ENCODE peak calls at places on chromosomes 5 and 9, in nine cellular contexts. One of them, this sample, is unnamed.

GRCh38 chr5:145124806-145125205 is 710.3 kb downstream of the PRELID2 start:
- DNase-seq in NAMALWA: no peak
- DNase-seq in stimulated activated CD8-positive, alpha-beta memory T cell treated with anti-CD3 and anti-CD28 coated beads, Interleukin-4, amount 100 ng/mL, for 4 hours: no peak
- DNase-seq in MG63: no peak
- DNase-seq in ELR: no peak
- DNase-seq in RWPE1: no peak
- DNase-seq in fibroblast of lung: no peak
- DNase-seq in activated CD4-positive, alpha-beta T cell treated with anti-CD3 and anti-CD28 coated beads, Interleukin-2, amount 10 ng/mL, durations not matched to agents 7 days and 5 days: no peak
- DNase-seq in NCI-H1092: no peak
- DNase-seq in this sample: no peak

GRCh38 chr5:160493806-160494317 is 72.2 kb downstream of the PTTG1 start:
- DNase-seq in MG63: no peak
- DNase-seq in NAMALWA: no peak
- DNase-seq in RWPE1: no peak
- DNase-seq in ELR: no peak
- DNase-seq in NCI-H1092: no peak
- DNase-seq in stimulated activated CD8-positive, alpha-beta memory T cell treated with anti-CD3 and anti-CD28 coated beads, Interleukin-4, amount 100 ng/mL, for 4 hours: no peak
- DNase-seq in activated CD4-positive, alpha-beta T cell treated with anti-CD3 and anti-CD28 coated beads, Interleukin-2, amount 10 ng/mL, durations not matched to agents 7 days and 5 days: no peak
- DNase-seq in fibroblast of lung: no peak
- DNase-seq in this sample: no peak

GRCh38 chr5:54722846-54723433 is 205.4 kb downstream of the SNX18 start:
- DNase-seq in NCI-H1092: no peak
- DNase-seq in ELR: peak
- DNase-seq in RWPE1: no peak
- DNase-seq in activated CD4-positive, alpha-beta T cell treated with anti-CD3 and anti-CD28 coated beads, Interleukin-2, amount 10 ng/mL, durations not matched to agents 7 days and 5 days: no peak
- DNase-seq in NAMALWA: no peak
- DNase-seq in stimulated activated CD8-positive, alpha-beta memory T cell treated with anti-CD3 and anti-CD28 coated beads, Interleukin-4, amount 100 ng/mL, for 4 hours: no peak
- DNase-seq in fibroblast of lung: peak
- DNase-seq in MG63: no peak
- DNase-seq in this sample: no peak

GRCh38 chr9:89744255-89744648 is 139.4 kb downstream of the GADD45G start:
- DNase-seq in activated CD4-positive, alpha-beta T cell treated with anti-CD3 and anti-CD28 coated beads, Interleukin-2, amount 10 ng/mL, durations not matched to agents 7 days and 5 days: no peak
- DNase-seq in NAMALWA: no peak
- DNase-seq in stimulated activated CD8-positive, alpha-beta memory T cell treated with anti-CD3 and anti-CD28 coated beads, Interleukin-4, amount 100 ng/mL, for 4 hours: no peak
- DNase-seq in fibroblast of lung: no peak
- DNase-seq in MG63: no peak
- DNase-seq in RWPE1: no peak
- DNase-seq in ELR: no peak
- DNase-seq in NCI-H1092: no peak
- DNase-seq in this sample: no peak

GRCh38 chr9:108643756-108644510 is 211.9 kb downstream of the ACTL7B start:
- DNase-seq in activated CD4-positive, alpha-beta T cell treated with anti-CD3 and anti-CD28 coated beads, Interleukin-2, amount 10 ng/mL, durations not matched to agents 7 days and 5 days: no peak
- DNase-seq in MG63: no peak
- DNase-seq in NCI-H1092: no peak
- DNase-seq in stimulated activated CD8-positive, alpha-beta memory T cell treated with anti-CD3 and anti-CD28 coated beads, Interleukin-4, amount 100 ng/mL, for 4 hours: no peak
- DNase-seq in RWPE1: peak
- DNase-seq in NAMALWA: no peak
- DNase-seq in ELR: peak
- DNase-seq in fibroblast of lung: peak
- DNase-seq in this sample: no peak

GRCh38 chr5:89936576-89936975 is 473.0 kb downstream of the CETN3 start:
- DNase-seq in stimulated activated CD8-positive, alpha-beta memory T cell treated with anti-CD3 and anti-CD28 coated beads, Interleukin-4, amount 100 ng/mL, for 4 hours: no peak
- DNase-seq in ELR: no peak
- DNase-seq in activated CD4-positive, alpha-beta T cell treated with anti-CD3 and anti-CD28 coated beads, Interleukin-2, amount 10 ng/mL, durations not matched to agents 7 days and 5 days: no peak
- DNase-seq in RWPE1: no peak
- DNase-seq in MG63: no peak
- DNase-seq in NAMALWA: no peak
- DNase-seq in NCI-H1092: no peak
- DNase-seq in fibroblast of lung: no peak
- DNase-seq in this sample: no peak

GRCh38 chr5:33850100-33850594 is 41.6 kb downstream of the ADAMTS12 start:
- DNase-seq in ELR: peak
- DNase-seq in activated CD4-positive, alpha-beta T cell treated with anti-CD3 and anti-CD28 coated beads, Interleukin-2, amount 10 ng/mL, durations not matched to agents 7 days and 5 days: peak
- DNase-seq in MG63: peak
- DNase-seq in NCI-H1092: no peak
- DNase-seq in fibroblast of lung: peak
- DNase-seq in NAMALWA: no peak
- DNase-seq in stimulated activated CD8-positive, alpha-beta memory T cell treated with anti-CD3 and anti-CD28 coated beads, Interleukin-4, amount 100 ng/mL, for 4 hours: no peak
- DNase-seq in RWPE1: no peak
- DNase-seq in this sample: no peak

GRCh38 chr5:142634375-142635018 is 51.4 kb downstream of the FGF1 start:
- DNase-seq in RWPE1: no peak
- DNase-seq in MG63: no peak
- DNase-seq in ELR: no peak
- DNase-seq in stimulated activated CD8-positive, alpha-beta memory T cell treated with anti-CD3 and anti-CD28 coated beads, Interleukin-4, amount 100 ng/mL, for 4 hours: no peak
- DNase-seq in fibroblast of lung: no peak
- DNase-seq in NCI-H1092: no peak
- DNase-seq in NAMALWA: no peak
- DNase-seq in activated CD4-positive, alpha-beta T cell treated with anti-CD3 and anti-CD28 coated beads, Interleukin-2, amount 10 ng/mL, durations not matched to agents 7 days and 5 days: no peak
- DNase-seq in this sample: no peak

GRCh38 chr5:150402226-150402773 is 10.4 kb downstream of the CD74 start:
- DNase-seq in ELR: no peak
- DNase-seq in MG63: no peak
- DNase-seq in stimulated activated CD8-positive, alpha-beta memory T cell treated with anti-CD3 and anti-CD28 coated beads, Interleukin-4, amount 100 ng/mL, for 4 hours: no peak
- DNase-seq in NAMALWA: no peak
- DNase-seq in activated CD4-positive, alpha-beta T cell treated with anti-CD3 and anti-CD28 coated beads, Interleukin-2, amount 10 ng/mL, durations not matched to agents 7 days and 5 days: no peak
- DNase-seq in NCI-H1092: no peak
- DNase-seq in fibroblast of lung: no peak
- DNase-seq in RWPE1: no peak
- DNase-seq in this sample: no peak

GRCh38 chr5:62093981-62094380 is 212.0 kb upstream of the KIF2A start:
- DNase-seq in fibroblast of lung: peak
- DNase-seq in RWPE1: peak
- DNase-seq in stimulated activated CD8-positive, alpha-beta memory T cell treated with anti-CD3 and anti-CD28 coated beads, Interleukin-4, amount 100 ng/mL, for 4 hours: no peak
- DNase-seq in ELR: peak
- DNase-seq in MG63: peak
- DNase-seq in activated CD4-positive, alpha-beta T cell treated with anti-CD3 and anti-CD28 coated beads, Interleukin-2, amount 10 ng/mL, durations not matched to agents 7 days and 5 days: no peak
- DNase-seq in NAMALWA: no peak
- DNase-seq in NCI-H1092: peak
- DNase-seq in this sample: no peak

GRCh38 chr5:127804886-127805426 is 101.8 kb downstream of the CCDC192 start:
- DNase-seq in MG63: no peak
- DNase-seq in fibroblast of lung: no peak
- DNase-seq in ELR: peak
- DNase-seq in NAMALWA: no peak
- DNase-seq in RWPE1: no peak
- DNase-seq in NCI-H1092: no peak
- DNase-seq in stimulated activated CD8-positive, alpha-beta memory T cell treated with anti-CD3 and anti-CD28 coated beads, Interleukin-4, amount 100 ng/mL, for 4 hours: no peak
- DNase-seq in activated CD4-positive, alpha-beta T cell treated with anti-CD3 and anti-CD28 coated beads, Interleukin-2, amount 10 ng/mL, durations not matched to agents 7 days and 5 days: no peak
- DNase-seq in this sample: no peak

GRCh38 chr5:128196791-128197190 is 113.2 kb downstream of the SLC12A2 start:
- DNase-seq in RWPE1: no peak
- DNase-seq in fibroblast of lung: peak
- DNase-seq in NAMALWA: no peak
- DNase-seq in NCI-H1092: no peak
- DNase-seq in ELR: no peak
- DNase-seq in stimulated activated CD8-positive, alpha-beta memory T cell treated with anti-CD3 and anti-CD28 coated beads, Interleukin-4, amount 100 ng/mL, for 4 hours: no peak
- DNase-seq in activated CD4-positive, alpha-beta T cell treated with anti-CD3 and anti-CD28 coated beads, Interleukin-2, amount 10 ng/mL, durations not matched to agents 7 days and 5 days: no peak
- DNase-seq in MG63: no peak
- DNase-seq in this sample: no peak

GRCh38 chr5:140295414-140295813 is 7.5 kb downstream of the PFDN1 start:
- DNase-seq in activated CD4-positive, alpha-beta T cell treated with anti-CD3 and anti-CD28 coated beads, Interleukin-2, amount 10 ng/mL, durations not matched to agents 7 days and 5 days: no peak
- DNase-seq in MG63: peak
- DNase-seq in ELR: peak
- DNase-seq in fibroblast of lung: peak
- DNase-seq in stimulated activated CD8-positive, alpha-beta memory T cell treated with anti-CD3 and anti-CD28 coated beads, Interleukin-4, amount 100 ng/mL, for 4 hours: no peak
- DNase-seq in RWPE1: peak
- DNase-seq in NCI-H1092: no peak
- DNase-seq in NAMALWA: peak
- DNase-seq in this sample: no peak

GRCh38 chr5:18744990-18745590 is 1110.8 kb downstream of the TAF11L14 start:
- DNase-seq in RWPE1: no peak
- DNase-seq in fibroblast of lung: no peak
- DNase-seq in ELR: no peak
- DNase-seq in stimulated activated CD8-positive, alpha-beta memory T cell treated with anti-CD3 and anti-CD28 coated beads, Interleukin-4, amount 100 ng/mL, for 4 hours: no peak
- DNase-seq in MG63: peak
- DNase-seq in NAMALWA: peak
- DNase-seq in activated CD4-positive, alpha-beta T cell treated with anti-CD3 and anti-CD28 coated beads, Interleukin-2, amount 10 ng/mL, durations not matched to agents 7 days and 5 days: peak
- DNase-seq in NCI-H1092: no peak
- DNase-seq in this sample: no peak

GRCh38 chr5:109063223-109063622 is 315.5 kb downstream of the FER start:
- DNase-seq in MG63: no peak
- DNase-seq in fibroblast of lung: peak
- DNase-seq in NCI-H1092: no peak
- DNase-seq in activated CD4-positive, alpha-beta T cell treated with anti-CD3 and anti-CD28 coated beads, Interleukin-2, amount 10 ng/mL, durations not matched to agents 7 days and 5 days: no peak
- DNase-seq in ELR: no peak
- DNase-seq in stimulated activated CD8-positive, alpha-beta memory T cell treated with anti-CD3 and anti-CD28 coated beads, Interleukin-4, amount 100 ng/mL, for 4 hours: no peak
- DNase-seq in RWPE1: no peak
- DNase-seq in NAMALWA: no peak
- DNase-seq in this sample: no peak

GRCh38 chr5:151450605-151451004 is 3.2 kb downstream of the SLC36A1 start:
- DNase-seq in MG63: no peak
- DNase-seq in stimulated activated CD8-positive, alpha-beta memory T cell treated with anti-CD3 and anti-CD28 coated beads, Interleukin-4, amount 100 ng/mL, for 4 hours: no peak
- DNase-seq in fibroblast of lung: no peak
- DNase-seq in activated CD4-positive, alpha-beta T cell treated with anti-CD3 and anti-CD28 coated beads, Interleukin-2, amount 10 ng/mL, durations not matched to agents 7 days and 5 days: no peak
- DNase-seq in RWPE1: no peak
- DNase-seq in NAMALWA: no peak
- DNase-seq in ELR: peak
- DNase-seq in NCI-H1092: no peak
- DNase-seq in this sample: no peak

GRCh38 chr5:150946351-150946905 is 41.6 kb upstream of the ZNF300 start:
- DNase-seq in activated CD4-positive, alpha-beta T cell treated with anti-CD3 and anti-CD28 coated beads, Interleukin-2, amount 10 ng/mL, durations not matched to agents 7 days and 5 days: no peak
- DNase-seq in MG63: no peak
- DNase-seq in ELR: no peak
- DNase-seq in RWPE1: no peak
- DNase-seq in NCI-H1092: no peak
- DNase-seq in stimulated activated CD8-positive, alpha-beta memory T cell treated with anti-CD3 and anti-CD28 coated beads, Interleukin-4, amount 100 ng/mL, for 4 hours: no peak
- DNase-seq in NAMALWA: no peak
- DNase-seq in fibroblast of lung: peak
- DNase-seq in this sample: no peak

GRCh38 chr5:146041180-146041789 is 64.1 kb downstream of the PLAC8L1 start:
- DNase-seq in ELR: peak
- DNase-seq in NAMALWA: peak
- DNase-seq in activated CD4-positive, alpha-beta T cell treated with anti-CD3 and anti-CD28 coated beads, Interleukin-2, amount 10 ng/mL, durations not matched to agents 7 days and 5 days: no peak
- DNase-seq in RWPE1: no peak
- DNase-seq in stimulated activated CD8-positive, alpha-beta memory T cell treated with anti-CD3 and anti-CD28 coated beads, Interleukin-4, amount 100 ng/mL, for 4 hours: no peak
- DNase-seq in fibroblast of lung: no peak
- DNase-seq in MG63: no peak
- DNase-seq in NCI-H1092: no peak
- DNase-seq in this sample: no peak

This sample was measured in central memory CD8-positive, alpha-beta T cell.